ENCODE peak calls at places on chromosomes 1 and 21, in six cellular contexts. W is neuronal stem cell, F is H1, Q is H9, J is mesenchymal stem cell, T is trophoblast cell. M is an unnamed sample.

GRCh38 chr1:63294797-63295594 is 27.4 kb upstream of the FOXD3 start:
- DNase-seq in W (no peak), T (no peak), Q (peak; percentile 57), J (no peak), F (peak; percentile 66), M (no peak)

GRCh38 chr21:19463966-19464365 is 1060.4 kb upstream of the TMPRSS15 start:
- DNase-seq in Q (no peak), W (no peak), J (peak; percentile 6), F (no peak), T (no peak), M (no peak)

GRCh38 chr1:201208236-201208635 is 17.6 kb downstream of the IGFN1 start:
- DNase-seq in W (no peak), T (no peak), F (no peak), J (no peak), Q (no peak), M (no peak)

GRCh38 chr21:45990049-45990711 is 8.6 kb downstream of the COL6A1 start:
- DNase-seq in F (no peak), W (no peak), Q (no peak), J (no peak), T (no peak), M (no peak)

GRCh38 chr1:223229756-223230155 is 86.7 kb upstream of the TLR5 start:
- DNase-seq in Q (peak; percentile 5), W (no peak), F (no peak), T (no peak), J (no peak), M (no peak)

GRCh38 chr1:31799196-31799894 is 16.5 kb downstream of the SPOCD1 start:
- DNase-seq in W (no peak), Q (no peak), T (no peak), F (no peak), J (no peak), M (no peak)

GRCh38 chr1:62064831-62065230 is 129.8 kb upstream of the L1TD1 start:
- DNase-seq in T (peak; percentile 34), J (no peak), F (no peak), W (no peak), Q (no peak), M (no peak)

GRCh38 chr1:229714964-229715603 is 89.0 kb downstream of the URB2 start:
- DNase-seq in F (no peak), W (no peak), J (peak; percentile 11), T (peak; percentile 50), Q (peak; percentile 57), M (peak; percentile 18)

GRCh38 chr1:192805832-192806323 is 3.0 kb upstream of the RGS2 start:
- DNase-seq in W (no peak), J (peak; percentile 96), F (no peak), Q (no peak), T (peak; percentile 61), M (peak; percentile 91)

GRCh38 chr1:118815909-118816308 is 172.2 kb downstream of the TBX15 start:
- DNase-seq in Q (no peak), J (no peak), T (no peak), W (no peak), F (no peak), M (no peak)

GRCh38 chr21:35540950-35541632 is 492.0 kb upstream of the RUNX1 start:
- DNase-seq in F (no peak), J (no peak), T (peak; percentile 37), Q (no peak), W (no peak), M (no peak)

GRCh38 chr1:156356875-156357534 is 12.0 kb upstream of the RHBG start:
- DNase-seq in W (peak; percentile 44), J (peak; percentile 40), Q (peak; percentile 96), T (peak; percentile 67), F (peak; percentile 84), M (no peak)

GRCh38 chr1:214842856-214843255 is 239.7 kb upstream of the KCNK2 start:
- DNase-seq in W (no peak), Q (no peak), J (no peak), T (no peak), F (no peak), M (peak; percentile 80)

GRCh38 chr21:38325761-38326420 is 69.1 kb downstream of the KCNJ15 start:
- DNase-seq in T (no peak), W (no peak), F (no peak), J (no peak), Q (no peak), M (no peak)

GRCh38 chr1:18581420-18581880 is 49.2 kb upstream of the PAX7 start:
- DNase-seq in Q (peak; percentile 67), F (no peak), J (no peak), W (no peak), T (no peak), M (no peak)
- H3K14ac ChIP-seq in Q (no peak overlapping the region), F (no peak overlapping the region), J (no peak overlapping the region), W (no peak overlapping the region), T (no peak overlapping the region), M (no peak overlapping the region)

DNA sequence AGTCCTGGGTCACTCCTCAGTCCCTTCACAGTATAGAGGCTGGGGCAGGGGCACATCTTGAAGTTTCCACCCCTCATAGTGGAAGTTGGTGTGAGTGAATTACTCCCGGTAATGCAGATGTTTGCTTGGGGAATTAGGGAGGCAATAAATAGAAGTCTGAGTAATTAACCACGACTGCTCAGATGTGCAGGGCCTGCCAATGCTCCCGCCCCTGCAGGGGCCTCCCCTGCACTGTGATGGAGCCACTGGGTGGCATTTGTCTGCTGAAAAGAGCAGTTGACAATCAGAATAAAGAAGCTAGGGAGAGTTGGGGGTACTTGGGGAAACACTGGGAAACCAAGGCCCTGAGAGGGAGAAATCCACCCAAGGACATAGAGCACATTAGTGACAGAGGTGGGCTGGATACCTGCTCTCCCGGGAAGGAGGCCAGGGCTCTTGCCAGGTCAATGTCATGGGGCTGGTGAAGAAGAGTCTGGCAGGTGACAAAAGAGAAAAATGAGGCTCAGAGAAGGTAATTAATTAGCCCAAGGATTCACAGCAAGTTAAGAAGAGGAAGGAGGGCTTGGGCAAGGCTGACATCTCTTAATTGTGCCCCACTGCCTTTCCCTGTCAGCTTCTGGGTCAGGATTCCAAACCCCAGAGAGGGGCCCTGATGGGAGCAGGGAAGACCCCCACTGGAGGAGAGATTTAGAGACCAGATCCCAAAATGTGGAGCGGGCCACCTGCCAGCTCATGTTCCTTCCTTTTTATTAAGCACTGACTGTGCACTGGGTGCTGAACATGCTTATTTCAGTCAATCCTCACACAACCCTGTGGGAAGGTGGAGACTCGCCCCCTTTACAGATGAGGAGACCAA is 436.2 kb downstream of the MATN1 start:
- DNase-seq in F (no peak), W (no peak), T (no peak), J (no peak), Q (no peak), M (no peak)
- H3K14ac ChIP-seq in F (no peak overlapping the region), W (no peak overlapping the region), T (no peak overlapping the region), J (no peak overlapping the region), Q (no peak overlapping the region), M (no peak overlapping the region)

DNA sequence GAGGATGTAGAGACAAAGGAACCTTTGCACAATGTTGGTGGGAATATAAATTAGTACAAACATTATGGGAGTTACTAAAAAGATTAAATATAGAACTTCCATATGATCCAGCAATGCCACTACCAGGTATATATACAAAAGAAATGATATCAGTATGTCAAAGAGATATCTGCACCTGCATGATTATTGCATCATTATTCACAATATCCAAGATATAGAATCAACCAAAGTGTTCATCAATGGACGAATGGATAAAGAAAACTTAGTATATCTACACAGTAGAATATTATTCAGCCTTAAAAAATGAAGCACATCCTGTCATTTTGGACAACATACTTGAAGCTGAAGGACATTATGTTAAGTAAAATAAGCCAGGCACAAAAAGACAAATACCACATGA is 61.8 kb upstream of the USH2A start:
- DNase-seq in T (no peak), Q (no peak), F (no peak), W (no peak), J (no peak), M (no peak)
- H3K14ac ChIP-seq in T (no peak overlapping the region), Q (no peak overlapping the region), F (no peak overlapping the region), W (no peak overlapping the region), J (no peak overlapping the region), M (no peak overlapping the region)

GRCh38 chr1:51559064-51559500 is 40.0 kb upstream of the EPS15 start:
- DNase-seq in T (no peak), Q (peak; percentile 32), J (no peak), W (no peak), F (no peak), M (no peak)

GRCh38 chr1:51560034-51560433 is 41.0 kb upstream of the EPS15 start:
- DNase-seq in F (no peak), Q (no peak), W (no peak), T (no peak), J (no peak), M (no peak)

GRCh38 chr1:51564124-51564523 is 45.1 kb upstream of the EPS15 start:
- DNase-seq in W (no peak), F (no peak), T (peak; percentile 6), Q (no peak), J (peak; percentile 55), M (peak; percentile 74)

GRCh38 chr1:51559501-51559900 is 40.4 kb upstream of the EPS15 start:
- DNase-seq in F (no peak), T (no peak), W (no peak), J (no peak), Q (no peak), M (no peak)

GRCh38 chr1:51561702-51562101 is 42.6 kb upstream of the EPS15 start:
- DNase-seq in J (no peak), W (no peak), Q (no peak), F (no peak), T (no peak), M (no peak)
- H3K14ac ChIP-seq in J (no peak overlapping the region), W (no peak overlapping the region), Q (no peak overlapping the region), F (no peak overlapping the region), T (no peak overlapping the region), M (no peak overlapping the region)

GRCh38 chr1:170262540-170262939 is 116.8 kb downstream of the NTMT2 start:
- DNase-seq in Q (no peak), T (no peak), F (no peak), J (no peak), W (no peak), M (no peak)

GRCh38 chr1:170261669-170262068 is 115.9 kb downstream of the NTMT2 start:
- DNase-seq in Q (no peak), F (no peak), J (no peak), T (no peak), W (no peak), M (peak; percentile 6)

GRCh38 chr1:170267317-170267716 is 121.6 kb downstream of the NTMT2 start:
- DNase-seq in Q (peak; percentile 36), W (no peak), F (peak; percentile 15), T (no peak), J (peak; percentile 28), M (peak; percentile 8)

DNA sequence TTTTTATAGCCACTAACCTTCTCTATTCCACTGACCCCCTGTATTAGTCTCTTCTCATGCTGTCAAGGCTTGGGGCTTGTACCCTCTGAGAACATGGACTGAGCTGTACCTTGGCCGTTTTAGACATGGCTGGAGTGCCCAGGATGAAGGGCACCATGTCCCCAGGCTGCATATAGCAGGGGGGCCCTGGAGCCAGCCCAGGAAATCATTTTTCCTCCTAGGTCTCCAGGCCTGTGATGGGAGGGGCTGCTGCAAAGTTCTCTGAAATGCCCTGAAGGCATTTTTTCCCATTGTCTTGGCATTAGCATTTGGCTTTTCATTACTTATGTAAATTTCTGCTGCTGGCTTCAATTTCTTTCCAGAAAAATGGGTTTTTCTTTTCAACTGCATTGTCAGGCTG is 119.5 kb downstream of the NTMT2 start:
- DNase-seq in W (no peak), J (no peak), T (no peak), F (no peak), Q (no peak), M (no peak)
- H3K14ac ChIP-seq in W (no peak overlapping the region), J (no peak overlapping the region), T (no peak overlapping the region), F (no peak overlapping the region), Q (no peak overlapping the region), M (no peak overlapping the region)

M was measured in IMR-90.